ENCODE peak calls at places on chromosomes 7 and 10, in four cellular contexts. C, P, N and G are unnamed samples.

GRCh38 chr10:79345241-79346011 is 1.8 kb upstream of the PPIF start:
- DNase-seq in P (peak; percentile 8), N (no peak), C (no peak), G (no peak)

GRCh38 chr7:49775065-49775948 is 1.9 kb downstream of the VWC2 start:
- DNase-seq in N (peak; percentile 44), P (no peak), C (no peak), G (no peak)

GRCh38 chr10:123800821-123801220 is 90.8 kb downstream of the CPXM2 start:
- DNase-seq in N (no peak), C (no peak), P (no peak), G (no peak)

GRCh38 chr10:488933-489215 is 200.6 kb downstream of the DIP2C start:
- DNase-seq in N (no peak), P (no peak), C (no peak), G (no peak)

GRCh38 chr10:15459218-15459617 is 88.1 kb upstream of the FAM171A1 start:
- DNase-seq in C (no peak), N (no peak), P (no peak), G (no peak)

GRCh38 chr7:78164459-78164858 is 365.9 kb downstream of the PHTF2 start:
- DNase-seq in N (no peak), C (no peak), P (no peak), G (no peak)

GRCh38 chr10:20175738-20176137 is 359.5 kb downstream of the PLXDC2 start:
- DNase-seq in C (no peak), P (no peak), N (no peak), G (no peak)

GRCh38 chr10:115321360-115321759 is 228.2 kb downstream of the ATRNL1 start:
- DNase-seq in N (no peak), C (no peak), P (no peak), G (no peak)

GRCh38 chr10:123945506-123945905 is 53.9 kb upstream of the CPXM2 start:
- DNase-seq in P (no peak), N (peak; percentile 64), C (no peak), G (no peak)

GRCh38 chr10:48572414-48572813 is 32.5 kb downstream of the ARHGAP22 start:
- DNase-seq in P (no peak), C (no peak), N (no peak), G (no peak)

GRCh38 chr10:2985729-2986232 is 81.6 kb upstream of the PFKP start:
- DNase-seq in C (peak; percentile 55), P (no peak), N (no peak), G (no peak)

GRCh38 chr7:118862733-118863132 is 638.2 kb downstream of the ANKRD7 start:
- DNase-seq in P (no peak), N (no peak), C (no peak), G (no peak)

GRCh38 chr7:7719235-7719634 is 828 bp upstream of the RPA3 start:
- DNase-seq in P (peak; percentile 82), N (no peak), C (peak; percentile 21), G (no peak)

GRCh38 chr10:73117976-73118743 is 7.9 kb downstream of the NUDT13 start:
- DNase-seq in C (no peak), P (no peak), N (no peak), G (no peak)

GRCh38 chr10:3217301-3217700 is 44.7 kb upstream of the PITRM1 start:
- DNase-seq in C (no peak), N (no peak), P (no peak), G (no peak)

GRCh38 chr10:6757119-6757518 is 177.0 kb upstream of the PRKCQ start:
- DNase-seq in P (no peak), N (no peak), C (no peak), G (no peak)

GRCh38 chr7:26522633-26523032 is 231.0 kb downstream of the SNX10 start:
- DNase-seq in P (no peak), C (no peak), N (no peak), G (no peak)
- H3K4me1 ChIP-seq in P (no peaks in the 10 kb centered on the region), C (no peaks in the 10 kb centered on the region), N (no peaks in the 10 kb centered on the region), G (no peaks in the 10 kb centered on the region)

GRCh38 chr7:91864070-91864469 is 16.4 kb downstream of the MTERF1 start:
- DNase-seq in N (no peak), P (no peak), C (no peak), G (no peak)
- TF ChIP-seq CTCF in N (no peak), P (no peak), C (no peak), G (no peak)

GRCh38 chr7:18829101-18829486 is 288.3 kb downstream of the TWIST1 start:
- DNase-seq in P (no peak), C (no peak), N (no peak), G (no peak)
- H3K27ac ChIP-seq in P (no peak overlapping the region), C (no peak overlapping the region), N (no peak overlapping the region), G (no peak overlapping the region)

DNA sequence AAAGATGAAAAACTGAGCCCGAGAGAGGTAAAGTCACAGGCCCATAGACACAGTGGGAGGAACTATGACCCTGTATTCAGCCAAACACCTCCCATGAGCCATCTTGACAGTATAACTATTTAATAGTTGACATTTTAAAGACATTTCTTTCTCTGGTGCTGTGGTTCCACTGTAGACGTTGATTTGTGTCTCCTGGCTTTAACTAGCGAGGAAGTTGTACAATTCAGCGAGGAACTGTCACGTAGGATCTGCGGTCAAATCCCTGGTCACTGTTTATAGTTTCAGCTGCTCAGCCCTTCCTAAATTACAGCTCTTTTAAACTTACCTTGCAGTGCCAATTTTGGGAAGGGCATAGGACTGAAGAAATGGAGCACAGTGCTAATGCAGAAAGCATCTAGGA is 7.1 kb upstream of the CELF2 start:
- DNase-seq in C (no peak), N (no peak), P (no peak), G (no peak)
- H3K4me1 ChIP-seq in C (no peaks in the 10 kb centered on the region), N (peaks cover 21% of the 10 kb centered on the region), P (peaks cover 37% of the 10 kb centered on the region), G (peaks cover 31% of the 10 kb centered on the region)

GRCh38 chr10:51389415-51390342 is 309.7 kb downstream of the CSTF2T start:
- DNase-seq in P (no peak), N (peak; percentile 78), C (peak; percentile 56), G (peak; percentile 57)
- TF ChIP-seq CTCF in P (peak; percentile 68), N (peak; percentile 97), C (peak; percentile 50), G (peak; percentile 67)

GRCh38 chr10:89206402-89207180 is 526 bp downstream of the CH25H start:
- DNase-seq in C (peak; percentile 16), P (no peak), N (peak; percentile 54), G (no peak)

GRCh38 chr10:89203237-89203636 is 3.9 kb downstream of the CH25H start:
- DNase-seq in C (no peak), P (no peak), N (no peak), G (no peak)

GRCh38 chr10:89204621-89205020 is 2.5 kb downstream of the CH25H start:
- DNase-seq in N (no peak), P (no peak), C (no peak), G (no peak)

GRCh38 chr10:89201345-89202032 is 5.6 kb downstream of the CH25H start:
- DNase-seq in N (no peak), C (no peak), P (no peak), G (no peak)

DNA sequence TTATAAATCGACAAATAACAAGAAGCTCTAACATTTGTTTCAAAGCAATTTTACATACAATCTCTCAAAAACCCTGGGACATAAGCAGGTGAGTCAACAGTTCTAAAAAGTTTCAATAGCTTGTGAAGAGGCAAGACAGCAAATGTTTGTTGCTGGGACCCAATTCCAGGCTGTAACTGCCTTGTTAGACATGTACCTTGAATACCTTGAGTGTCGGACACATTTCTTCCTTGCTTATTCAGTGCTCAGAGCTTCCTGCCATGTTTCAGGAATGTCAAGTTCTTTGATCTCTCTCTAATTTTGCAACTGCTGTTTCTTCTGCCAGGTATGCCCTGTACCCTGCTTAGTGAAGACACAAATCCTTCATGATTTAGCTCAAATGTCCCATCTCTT is 5.1 kb downstream of the CH25H start:
- DNase-seq in P (no peak), N (no peak), C (no peak), G (no peak)
- H3K27ac ChIP-seq in P (no peak overlapping the region), N (no peak overlapping the region), C (no peak overlapping the region), G (no peak overlapping the region)

DNA sequence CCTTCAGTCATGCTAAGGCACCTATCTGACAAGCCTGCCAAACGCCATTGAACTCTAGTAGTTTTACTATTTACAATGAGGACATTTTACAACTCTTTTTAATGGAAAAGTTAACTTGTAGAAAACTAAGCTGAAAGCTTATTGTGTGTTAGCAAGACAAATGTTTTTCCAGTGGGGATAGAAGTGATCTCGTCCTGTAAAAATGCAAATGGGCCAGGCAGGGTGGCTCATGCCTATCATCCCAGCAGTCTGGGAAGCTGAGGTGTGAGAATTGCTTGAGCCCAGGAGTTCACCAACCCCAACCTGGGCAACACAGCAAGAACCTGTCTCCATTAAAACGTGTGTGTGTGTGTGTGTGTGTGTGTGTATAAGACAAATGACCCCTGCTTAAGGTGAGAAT is 1.2 kb upstream of the VOPP1 start:
- DNase-seq in C (no peak), N (no peak), P (no peak), G (no peak)
- H3K4me1 ChIP-seq in C (peaks cover 33% of the 10 kb centered on the region), N (peaks cover 42% of the 10 kb centered on the region), P (peaks cover 51% of the 10 kb centered on the region), G (peaks cover 44% of the 10 kb centered on the region)